ENCODE peak calls at places on chromosomes 11 and 22, in four cellular contexts. One of them, this sample, is unnamed.

GRCh38 chr11:62423012-62423411 is 4.2 kb downstream of the SCGB1A1 start:
- DNase-seq in Caco-2: no peak
- DNase-seq in HT1080: no peak
- DNase-seq in Right ventricle myocardium inferior: no peak
- DNase-seq in this sample: no peak

GRCh38 chr11:111941963-111942362 is 4.8 kb downstream of the DIXDC1 start:
- DNase-seq in Caco-2: no peak
- DNase-seq in HT1080: peak
- DNase-seq in Right ventricle myocardium inferior: no peak
- DNase-seq in this sample: no peak

GRCh38 chr22:49930596-49931412 is 12.4 kb downstream of the CRELD2 start:
- DNase-seq in Caco-2: peak
- DNase-seq in HT1080: peak
- DNase-seq in Right ventricle myocardium inferior: no peak
- DNase-seq in this sample: no peak

GRCh38 chr22:29208879-29209623 is 3.4 kb downstream of the EMID1 start:
- DNase-seq in Caco-2: no peak
- DNase-seq in HT1080: no peak
- DNase-seq in Right ventricle myocardium inferior: no peak
- DNase-seq in this sample: no peak

GRCh38 chr11:117217141-117217609 is 14.7 kb downstream of the PCSK7 start:
- DNase-seq in Caco-2: no peak
- DNase-seq in HT1080: no peak
- DNase-seq in Right ventricle myocardium inferior: no peak
- DNase-seq in this sample: no peak

GRCh38 chr22:35446365-35446764 is 46.4 kb downstream of the MCM5 start:
- DNase-seq in Caco-2: no peak
- DNase-seq in HT1080: peak
- DNase-seq in Right ventricle myocardium inferior: no peak
- DNase-seq in this sample: no peak

GRCh38 chr11:95455228-95455627 is 224.2 kb upstream of the SESN3 start:
- DNase-seq in Caco-2: no peak
- DNase-seq in HT1080: no peak
- DNase-seq in Right ventricle myocardium inferior: no peak
- DNase-seq in this sample: no peak

GRCh38 chr22:23833017-23833795 is 5.6 kb downstream of the DERL3 start:
- DNase-seq in Caco-2: no peak
- DNase-seq in HT1080: no peak
- DNase-seq in Right ventricle myocardium inferior: peak
- DNase-seq in this sample: no peak

GRCh38 chr11:29217901-29218300 is 798.9 kb downstream of the KCNA4 start:
- DNase-seq in Caco-2: peak
- DNase-seq in HT1080: no peak
- DNase-seq in Right ventricle myocardium inferior: no peak
- DNase-seq in this sample: no peak

GRCh38 chr11:65906602-65907001 is 6.4 kb upstream of the FOSL1 start:
- DNase-seq in Caco-2: no peak
- DNase-seq in HT1080: peak
- DNase-seq in Right ventricle myocardium inferior: no peak
- DNase-seq in this sample: no peak

GRCh38 chr11:85947431-85948272 is 92.5 kb downstream of the CCDC83 start:
- DNase-seq in Caco-2: no peak
- DNase-seq in HT1080: peak
- DNase-seq in Right ventricle myocardium inferior: no peak
- DNase-seq in this sample: no peak

GRCh38 chr11:38448284-38448683 is 1850.2 kb upstream of the RAG2 start:
- DNase-seq in Caco-2: no peak
- DNase-seq in HT1080: no peak
- DNase-seq in Right ventricle myocardium inferior: peak
- DNase-seq in this sample: no peak

GRCh38 chr22:37082251-37082650 is 27.3 kb downstream of the TMPRSS6 start:
- DNase-seq in Caco-2: no peak
- DNase-seq in HT1080: no peak
- DNase-seq in Right ventricle myocardium inferior: no peak
- DNase-seq in this sample: no peak

GRCh38 chr22:37764622-37765021 is 43.1 kb upstream of the GCAT start:
- DNase-seq in Caco-2: no peak
- DNase-seq in HT1080: no peak
- DNase-seq in Right ventricle myocardium inferior: no peak
- DNase-seq in this sample: no peak

GRCh38 chr11:76419896-76420295 is 24.9 kb upstream of the EMSY start:
- DNase-seq in Caco-2: peak
- DNase-seq in HT1080: no peak
- DNase-seq in Right ventricle myocardium inferior: no peak
- DNase-seq in this sample: no peak

GRCh38 chr22:32650553-32651345 is 150.8 kb upstream of the TIMP3 start:
- DNase-seq in Caco-2: no peak
- DNase-seq in HT1080: no peak
- DNase-seq in Right ventricle myocardium inferior: no peak
- DNase-seq in this sample: no peak

GRCh38 chr11:67055812-67056211 is 835 bp upstream of the RHOD start:
- DNase-seq in Caco-2: peak
- DNase-seq in HT1080: no peak
- DNase-seq in Right ventricle myocardium inferior: peak
- DNase-seq in this sample: no peak

GRCh38 chr11:36455658-36456111 is 54.4 kb downstream of the TRAF6 start:
- DNase-seq in Caco-2: no peak
- DNase-seq in HT1080: peak
- DNase-seq in Right ventricle myocardium inferior: peak
- DNase-seq in this sample: no peak

GRCh38 chr22:39174498-39175120 is 22.1 kb upstream of the CBX7 start:
- DNase-seq in Caco-2: peak
- DNase-seq in HT1080: peak
- DNase-seq in Right ventricle myocardium inferior: peak
- DNase-seq in this sample: peak

GRCh38 chr22:25367756-25368155 is 148.3 kb downstream of the CRYBB2 start:
- DNase-seq in Caco-2: no peak
- DNase-seq in HT1080: no peak
- DNase-seq in Right ventricle myocardium inferior: peak
- DNase-seq in this sample: no peak

GRCh38 chr11:93330446-93330984 is at the start of gene DEUP1:
- DNase-seq in Caco-2: peak
- DNase-seq in HT1080: no peak
- DNase-seq in Right ventricle myocardium inferior: peak
- DNase-seq in this sample: no peak

GRCh38 chr22:20392983-20393704 is 807 bp upstream of the ZNF74 start:
- DNase-seq in Caco-2: peak
- DNase-seq in HT1080: no peak
- DNase-seq in Right ventricle myocardium inferior: no peak
- DNase-seq in this sample: no peak

GRCh38 chr11:25159341-25159740 is 662.5 kb downstream of the LUZP2 start:
- DNase-seq in Caco-2: no peak
- DNase-seq in HT1080: peak
- DNase-seq in Right ventricle myocardium inferior: no peak
- DNase-seq in this sample: no peak

GRCh38 chr22:41532908-41533825 is 11.1 kb downstream of the POLR3H start:
- DNase-seq in Caco-2: peak
- DNase-seq in HT1080: peak
- DNase-seq in Right ventricle myocardium inferior: peak
- DNase-seq in this sample: peak

GRCh38 chr11:113477321-113477720 is 2.1 kb upstream of the DRD2 start:
- DNase-seq in Caco-2: peak
- DNase-seq in HT1080: peak
- DNase-seq in Right ventricle myocardium inferior: no peak
- DNase-seq in this sample: no peak

GRCh38 chr22:49749227-49749626 is 78.4 kb downstream of the BRD1 start:
- DNase-seq in Caco-2: no peak
- DNase-seq in HT1080: no peak
- DNase-seq in Right ventricle myocardium inferior: no peak
- DNase-seq in this sample: no peak

GRCh38 chr11:68528630-68529029 is 68.1 kb downstream of the PPP6R3 start:
- DNase-seq in Caco-2: no peak
- DNase-seq in HT1080: no peak
- DNase-seq in Right ventricle myocardium inferior: no peak
- DNase-seq in this sample: peak

GRCh38 chr11:15972838-15973237 is 383.5 kb downstream of the SOX6 start:
- DNase-seq in Caco-2: no peak
- DNase-seq in HT1080: no peak
- DNase-seq in Right ventricle myocardium inferior: no peak
- DNase-seq in this sample: no peak

GRCh38 chr11:8722156-8722555 is 39.6 kb downstream of the RPL27A start:
- DNase-seq in Caco-2: peak
- DNase-seq in HT1080: no peak
- DNase-seq in Right ventricle myocardium inferior: no peak
- DNase-seq in this sample: no peak

GRCh38 chr11:76453248-76453647 is 8.4 kb downstream of the EMSY start:
- DNase-seq in Caco-2: peak
- DNase-seq in HT1080: no peak
- DNase-seq in Right ventricle myocardium inferior: no peak
- DNase-seq in this sample: no peak

GRCh38 chr11:125211191-125211953 is 46.8 kb downstream of the PKNOX2 start:
- DNase-seq in Caco-2: no peak
- DNase-seq in HT1080: no peak
- DNase-seq in Right ventricle myocardium inferior: no peak
- DNase-seq in this sample: no peak

This sample was measured in naive thymus-derived CD8-positive, alpha-beta T cell.